ENCODE peak calls at places on chromosomes 3 and 15, in seven cellular contexts. One of them, this sample, is unnamed.

GRCh38 chr3:11155341-11156025 is 1.2 kb downstream of the HRH1 start:
- DNase-seq in PC-3: peak; percentile 85
- DNase-seq in GM12865: peak; percentile 30
- DNase-seq in upper lobe of left lung: no peak
- DNase-seq in ovary: peak; percentile 85
- DNase-seq in stomach: peak; percentile 43
- DNase-seq in Peyer's patch: no peak
- DNase-seq in this sample: peak; percentile 79

GRCh38 chr15:75597667-75598341 is 18.7 kb upstream of the PTPN9 start:
- DNase-seq in GM12865: peak; percentile 25
- DNase-seq in PC-3: no peak
- DNase-seq in upper lobe of left lung: no peak
- DNase-seq in stomach: peak; percentile 47
- DNase-seq in Peyer's patch: no peak
- DNase-seq in ovary: no peak
- DNase-seq in this sample: peak; percentile 14

GRCh38 chr3:134030382-134030753 is 643 bp upstream of the SLCO2A1 start:
- DNase-seq in PC-3: no peak
- DNase-seq in stomach: no peak
- DNase-seq in upper lobe of left lung: no peak
- DNase-seq in GM12865: no peak
- DNase-seq in Peyer's patch: no peak
- DNase-seq in ovary: no peak
- DNase-seq in this sample: no peak

GRCh38 chr3:194487289-194488006 is 646 bp upstream of the ATP13A3 start:
- DNase-seq in stomach: peak; percentile 48
- DNase-seq in Peyer's patch: peak; percentile 53
- DNase-seq in ovary: peak; percentile 59
- DNase-seq in GM12865: peak; percentile 80
- DNase-seq in upper lobe of left lung: peak; percentile 91
- DNase-seq in PC-3: no peak
- DNase-seq in this sample: no peak

GRCh38 chr3:11514191-11514770 is 129.4 kb downstream of the VGLL4 start:
- DNase-seq in stomach: peak; percentile 48
- DNase-seq in upper lobe of left lung: no peak
- DNase-seq in PC-3: peak; percentile 88
- DNase-seq in Peyer's patch: no peak
- DNase-seq in GM12865: no peak
- DNase-seq in ovary: no peak
- DNase-seq in this sample: peak; percentile 64

GRCh38 chr3:195039180-195039843 is 231.6 kb downstream of the XXYLT1 start:
- DNase-seq in PC-3: no peak
- DNase-seq in GM12865: no peak
- DNase-seq in upper lobe of left lung: no peak
- DNase-seq in ovary: no peak
- DNase-seq in stomach: no peak
- DNase-seq in Peyer's patch: no peak
- DNase-seq in this sample: no peak

GRCh38 chr3:59908280-59908679 is 858.5 kb upstream of the CFAP20DC start:
- DNase-seq in PC-3: no peak
- DNase-seq in stomach: no peak
- DNase-seq in Peyer's patch: no peak
- DNase-seq in ovary: no peak
- DNase-seq in GM12865: no peak
- DNase-seq in upper lobe of left lung: no peak
- DNase-seq in this sample: peak; percentile 1

GRCh38 chr15:25737218-25737643 is 125.9 kb downstream of the ATP10A start:
- DNase-seq in GM12865: no peak
- DNase-seq in upper lobe of left lung: no peak
- DNase-seq in Peyer's patch: no peak
- DNase-seq in stomach: no peak
- DNase-seq in PC-3: no peak
- DNase-seq in ovary: no peak
- DNase-seq in this sample: no peak

GRCh38 chr3:53109822-53110771 is 20.1 kb downstream of the RFT1 start:
- DNase-seq in PC-3: peak; percentile 65
- DNase-seq in Peyer's patch: peak; percentile 20
- DNase-seq in upper lobe of left lung: no peak
- DNase-seq in stomach: peak; percentile 45
- DNase-seq in GM12865: peak; percentile 55
- DNase-seq in ovary: peak; percentile 78
- DNase-seq in this sample: peak; percentile 86

GRCh38 chr3:187919018-187919417 is 173.8 kb upstream of the BCL6 start:
- DNase-seq in ovary: no peak
- DNase-seq in upper lobe of left lung: no peak
- DNase-seq in Peyer's patch: peak; percentile 72
- DNase-seq in stomach: no peak
- DNase-seq in GM12865: peak; percentile 75
- DNase-seq in PC-3: no peak
- DNase-seq in this sample: no peak

GRCh38 chr3:125045965-125046364 is 9.8 kb downstream of the HEG1 start:
- DNase-seq in PC-3: peak; percentile 40
- DNase-seq in Peyer's patch: no peak
- DNase-seq in upper lobe of left lung: no peak
- DNase-seq in ovary: no peak
- DNase-seq in stomach: no peak
- DNase-seq in GM12865: no peak
- DNase-seq in this sample: peak; percentile 31

GRCh38 chr3:52444860-52445793 is at the start of gene SEMA3G:
- DNase-seq in stomach: peak; percentile 92
- DNase-seq in upper lobe of left lung: peak; percentile 90
- DNase-seq in GM12865: peak; percentile 82
- DNase-seq in PC-3: peak; percentile 71
- DNase-seq in Peyer's patch: peak; percentile 80
- DNase-seq in ovary: no peak
- DNase-seq in this sample: peak; percentile 68

GRCh38 chr3:101886626-101887025 is 37.3 kb downstream of the NFKBIZ start:
- DNase-seq in GM12865: no peak
- DNase-seq in ovary: no peak
- DNase-seq in stomach: no peak
- DNase-seq in Peyer's patch: no peak
- DNase-seq in PC-3: no peak
- DNase-seq in upper lobe of left lung: no peak
- DNase-seq in this sample: peak; percentile 50

GRCh38 chr3:37730383-37730782 is 131.3 kb upstream of the CTDSPL start:
- DNase-seq in upper lobe of left lung: no peak
- DNase-seq in GM12865: no peak
- DNase-seq in stomach: no peak
- DNase-seq in PC-3: no peak
- DNase-seq in Peyer's patch: no peak
- DNase-seq in ovary: no peak
- DNase-seq in this sample: no peak

GRCh38 chr3:69204315-69204957 is 82.0 kb upstream of the LMOD3 start:
- DNase-seq in stomach: no peak
- DNase-seq in ovary: no peak
- DNase-seq in PC-3: peak; percentile 68
- DNase-seq in upper lobe of left lung: no peak
- DNase-seq in GM12865: peak; percentile 51
- DNase-seq in Peyer's patch: no peak
- DNase-seq in this sample: peak; percentile 58

GRCh38 chr3:176120507-176120906 is 1076.8 kb downstream of the TBL1XR1 start:
- DNase-seq in GM12865: no peak
- DNase-seq in ovary: no peak
- DNase-seq in PC-3: no peak
- DNase-seq in upper lobe of left lung: no peak
- DNase-seq in Peyer's patch: no peak
- DNase-seq in stomach: no peak
- DNase-seq in this sample: no peak

GRCh38 chr3:135229018-135229495 is 434.0 kb downstream of the EPHB1 start:
- DNase-seq in upper lobe of left lung: peak; percentile 6
- DNase-seq in stomach: peak; percentile 39
- DNase-seq in PC-3: no peak
- DNase-seq in ovary: no peak
- DNase-seq in GM12865: no peak
- DNase-seq in Peyer's patch: no peak
- DNase-seq in this sample: no peak

GRCh38 chr3:52218026-52218425 is 7.4 kb downstream of the TLR9 start:
- DNase-seq in ovary: no peak
- DNase-seq in upper lobe of left lung: no peak
- DNase-seq in Peyer's patch: no peak
- DNase-seq in PC-3: no peak
- DNase-seq in GM12865: no peak
- DNase-seq in stomach: no peak
- DNase-seq in this sample: no peak

GRCh38 chr3:105351821-105352220 is 14.9 kb upstream of the ALCAM start:
- DNase-seq in Peyer's patch: no peak
- DNase-seq in stomach: no peak
- DNase-seq in ovary: no peak
- DNase-seq in upper lobe of left lung: no peak
- DNase-seq in GM12865: no peak
- DNase-seq in PC-3: peak; percentile 91
- DNase-seq in this sample: peak; percentile 70

GRCh38 chr3:129314757-129315385 is 36.2 kb downstream of the HMCES start:
- DNase-seq in ovary: peak; percentile 92
- DNase-seq in upper lobe of left lung: peak; percentile 94
- DNase-seq in stomach: peak; percentile 75
- DNase-seq in GM12865: peak; percentile 69
- DNase-seq in PC-3: peak; percentile 79
- DNase-seq in Peyer's patch: peak; percentile 60
- DNase-seq in this sample: peak; percentile 87

GRCh38 chr3:14577897-14578296 is 37.8 kb upstream of the GRIP2 start:
- DNase-seq in upper lobe of left lung: no peak
- DNase-seq in stomach: no peak
- DNase-seq in ovary: no peak
- DNase-seq in Peyer's patch: no peak
- DNase-seq in GM12865: no peak
- DNase-seq in PC-3: peak; percentile 19
- DNase-seq in this sample: no peak
- TF ChIP-seq CTCF in upper lobe of left lung: no peak
- TF ChIP-seq CTCF in stomach: no peak
- TF ChIP-seq CTCF in ovary: no peak
- TF ChIP-seq CTCF in Peyer's patch: no peak
- TF ChIP-seq CTCF in GM12865: no peak
- TF ChIP-seq CTCF in PC-3: peak; percentile 30
- TF ChIP-seq CTCF in this sample: no peak

GRCh38 chr3:179652467-179653105 is at the start of gene USP13:
- DNase-seq in ovary: peak; percentile 82
- DNase-seq in stomach: peak; percentile 59
- DNase-seq in upper lobe of left lung: peak; percentile 93
- DNase-seq in GM12865: peak; percentile 81
- DNase-seq in PC-3: peak; percentile 75
- DNase-seq in Peyer's patch: peak; percentile 67
- DNase-seq in this sample: peak; percentile 78
- TF ChIP-seq CTCF in ovary: peak; percentile 17
- TF ChIP-seq CTCF in stomach: no peak
- TF ChIP-seq CTCF in upper lobe of left lung: peak; percentile 34
- TF ChIP-seq CTCF in GM12865: no peak
- TF ChIP-seq CTCF in PC-3: no peak
- TF ChIP-seq CTCF in Peyer's patch: no peak
- TF ChIP-seq CTCF in this sample: peak; percentile 5

DNA sequence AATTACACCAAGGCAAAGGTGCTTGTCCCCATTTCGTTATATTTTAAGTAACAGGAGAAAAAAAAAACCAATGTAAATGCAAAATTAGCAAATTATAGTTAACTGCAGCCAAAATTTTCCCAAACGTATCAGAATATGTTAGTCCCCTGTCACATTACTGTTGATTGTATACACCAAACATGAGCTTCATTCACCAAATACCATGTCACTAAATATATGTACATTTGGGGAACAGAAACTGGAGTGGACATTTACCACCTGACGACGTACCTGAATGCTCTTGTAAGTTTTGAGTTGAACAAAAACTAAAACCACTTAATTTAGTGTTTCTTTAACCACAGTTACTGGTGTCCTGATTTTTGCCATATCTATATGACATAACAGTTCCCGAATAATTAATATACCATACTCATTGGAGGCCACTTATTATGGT is 3.3 kb upstream of the FOXP1 start:
- DNase-seq in Peyer's patch: no peak
- DNase-seq in PC-3: no peak
- DNase-seq in upper lobe of left lung: no peak
- DNase-seq in GM12865: no peak
- DNase-seq in stomach: no peak
- DNase-seq in ovary: no peak
- DNase-seq in this sample: no peak
- TF ChIP-seq CTCF in Peyer's patch: no peak
- TF ChIP-seq CTCF in PC-3: no peak
- TF ChIP-seq CTCF in upper lobe of left lung: no peak
- TF ChIP-seq CTCF in GM12865: no peak
- TF ChIP-seq CTCF in stomach: no peak
- TF ChIP-seq CTCF in ovary: no peak
- TF ChIP-seq CTCF in this sample: no peak

GRCh38 chr3:48504051-48504946 is at the start of gene SHISA5:
- DNase-seq in stomach: peak; percentile 76
- DNase-seq in PC-3: peak; percentile 63
- DNase-seq in Peyer's patch: peak; percentile 59
- DNase-seq in GM12865: peak; percentile 56
- DNase-seq in ovary: peak; percentile 85
- DNase-seq in upper lobe of left lung: peak; percentile 96
- DNase-seq in this sample: peak; percentile 69

GRCh38 chr3:48503406-48504050 is 446 bp downstream of the SHISA5 start:
- DNase-seq in GM12865: no peak
- DNase-seq in upper lobe of left lung: no peak
- DNase-seq in ovary: peak; percentile 70
- DNase-seq in Peyer's patch: peak; percentile 42
- DNase-seq in stomach: peak; percentile 54
- DNase-seq in PC-3: peak; percentile 55
- DNase-seq in this sample: peak; percentile 45

GRCh38 chr3:48505146-48505545 is 1.2 kb upstream of the SHISA5 start:
- DNase-seq in ovary: no peak
- DNase-seq in PC-3: no peak
- DNase-seq in Peyer's patch: no peak
- DNase-seq in upper lobe of left lung: no peak
- DNase-seq in GM12865: no peak
- DNase-seq in stomach: no peak
- DNase-seq in this sample: no peak

GRCh38 chr3:48511551-48511950 is 7.6 kb upstream of the SHISA5 start:
- DNase-seq in Peyer's patch: no peak
- DNase-seq in PC-3: no peak
- DNase-seq in ovary: no peak
- DNase-seq in GM12865: no peak
- DNase-seq in upper lobe of left lung: no peak
- DNase-seq in stomach: no peak
- DNase-seq in this sample: no peak

DNA sequence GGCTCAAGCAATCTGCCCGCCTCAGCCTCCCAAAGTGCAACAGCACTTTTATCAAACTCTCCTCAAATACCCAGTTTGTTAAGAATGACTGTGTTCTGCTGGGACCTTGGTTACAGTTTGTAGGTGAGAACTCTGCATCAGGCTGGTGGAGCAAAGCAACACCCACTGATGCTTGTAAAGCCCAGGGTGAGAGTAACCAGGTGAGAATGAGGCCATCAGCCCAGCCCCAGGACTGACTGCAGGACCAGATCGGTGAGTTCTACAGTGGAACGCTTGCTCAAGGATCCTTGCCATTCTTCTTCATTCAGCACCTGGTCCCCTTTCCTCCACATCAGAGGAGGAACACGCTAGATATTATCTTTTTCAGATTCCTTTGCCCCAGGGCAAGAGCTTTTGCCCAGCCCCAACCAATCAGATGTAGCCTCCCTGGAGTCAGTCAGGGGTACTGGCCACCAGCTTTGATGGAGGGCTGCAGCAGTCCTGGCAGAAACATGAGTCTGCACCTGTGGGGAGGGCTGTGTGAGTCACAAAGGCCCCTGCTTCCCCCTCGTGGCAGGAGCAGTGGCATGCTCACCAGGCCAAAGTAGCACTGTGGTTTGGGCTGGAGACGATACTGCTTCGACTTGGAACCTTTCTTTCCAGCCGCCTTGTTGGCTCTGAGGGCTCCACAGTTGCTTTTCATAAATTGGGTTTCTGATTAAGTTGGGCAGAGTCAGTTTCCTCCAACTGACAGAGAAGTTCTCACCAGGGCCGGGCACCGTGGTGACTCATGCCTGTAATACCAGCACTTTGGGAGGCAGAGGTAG is 3.5 kb upstream of the SHISA5 start:
- DNase-seq in PC-3: peak; percentile 98
- DNase-seq in Peyer's patch: peak; percentile 78
- DNase-seq in ovary: no peak
- DNase-seq in upper lobe of left lung: no peak
- DNase-seq in GM12865: peak; percentile 80
- DNase-seq in stomach: peak; percentile 76
- DNase-seq in this sample: peak; percentile 84
- TF ChIP-seq CTCF in PC-3: peak; percentile 66
- TF ChIP-seq CTCF in Peyer's patch: peak; percentile 58
- TF ChIP-seq CTCF in ovary: no peak
- TF ChIP-seq CTCF in upper lobe of left lung: peak; percentile 64
- TF ChIP-seq CTCF in GM12865: peak; percentile 78
- TF ChIP-seq CTCF in stomach: peak; percentile 55
- TF ChIP-seq CTCF in this sample: peak; percentile 36

This sample was measured in MCF 10A.